ENCODE peak calls at places on chromosomes 1 and 21, in six cellular contexts. G is naive B cell; P is stimulated activated CD4-positive, alpha-beta T cell treated with anti-CD3 and anti-CD28 coated beads, Interleukin-4, amount 100 ng/mL, for 4 hours; V is astrocyte of the cerebellum; Y is brain pericyte; K is left cardiac atrium. C is an unnamed sample.

GRCh38 chr1:161727343-161727924 is 6.1 kb downstream of the FCRLB start:
- DNase-seq in G (no peak), P (peak; percentile 12), V (peak; percentile 85), Y (no peak), K (no peak), C (no peak)

GRCh38 chr1:184387069-184387870 is 441 bp downstream of the C1orf21 start:
- DNase-seq in G (peak; percentile 7), P (peak; percentile 3), V (no peak), Y (no peak), K (peak; percentile 43), C (peak; percentile 69)

GRCh38 chr1:29050141-29050540 is 73.6 kb downstream of the TMEM200B start:
- DNase-seq in G (no peak), P (no peak), V (no peak), Y (no peak), K (no peak), C (no peak)

GRCh38 chr1:172143384-172144025 is 277.0 kb upstream of the C1orf105 start:
- DNase-seq in G (no peak), P (no peak), V (peak; percentile 86), Y (peak; percentile 25), K (no peak), C (no peak)

GRCh38 chr1:27137544-27138075 is 17.3 kb downstream of the SLC9A1 start:
- DNase-seq in G (no peak), P (no peak), V (no peak), Y (no peak), K (peak; percentile 49), C (peak; percentile 65)

GRCh38 chr1:246592695-246593094 is 26.4 kb downstream of the CNST start:
- DNase-seq in G (no peak), P (no peak), V (peak; percentile 97), Y (peak; percentile 52), K (no peak), C (no peak)

GRCh38 chr1:201020647-201021332 is 2.7 kb downstream of the KIF21B start:
- DNase-seq in G (no peak), P (no peak), V (no peak), Y (no peak), K (no peak), C (peak; percentile 47)

GRCh38 chr1:246583448-246584185 is 17.4 kb downstream of the CNST start:
- DNase-seq in G (no peak), P (no peak), V (no peak), Y (peak; percentile 31), K (no peak), C (no peak)

GRCh38 chr1:101377436-101377835 is 140.6 kb downstream of the S1PR1 start:
- DNase-seq in G (no peak), P (no peak), V (no peak), Y (no peak), K (no peak), C (no peak)

GRCh38 chr1:222634180-222635013 is 16.5 kb downstream of the MIA3 start:
- DNase-seq in G (peak; percentile 75), P (peak; percentile 25), V (peak; percentile 95), Y (peak; percentile 56), K (no peak), C (no peak)

GRCh38 chr1:228177183-228177475 is 11.5 kb downstream of the IBA57 start:
- DNase-seq in G (no peak), P (no peak), V (no peak), Y (no peak), K (peak; percentile 17), C (no peak)

GRCh38 chr1:36420409-36420808 is 22.7 kb upstream of the LSM10 start:
- DNase-seq in G (no peak), P (no peak), V (no peak), Y (no peak), K (peak; percentile 44), C (no peak)

GRCh38 chr1:171403396-171403795 is 81.9 kb upstream of the PRRC2C start:
- DNase-seq in G (no peak), P (no peak), V (no peak), Y (no peak), K (no peak), C (no peak)

GRCh38 chr1:182845894-182846293 is 6.7 kb downstream of the DHX9 start:
- DNase-seq in G (no peak), P (no peak), V (no peak), Y (no peak), K (no peak), C (no peak)

GRCh38 chr1:66374561-66375111 is 159.3 kb upstream of the SGIP1 start:
- DNase-seq in G (peak; percentile 87), P (no peak), V (peak; percentile 59), Y (no peak), K (no peak), C (no peak)

GRCh38 chr1:51519048-51519856 is at the start of gene EPS15:
- DNase-seq in G (peak; percentile 81), P (peak; percentile 92), V (peak; percentile 48), Y (peak; percentile 36), K (peak; percentile 88), C (peak; percentile 95)

GRCh38 chr1:57590978-57591377 is 167.1 kb upstream of the DAB1 start:
- DNase-seq in G (no peak), P (no peak), V (no peak), Y (no peak), K (no peak), C (no peak)

GRCh38 chr1:201771466-201771865 is 57.5 kb upstream of the IPO9 start:
- DNase-seq in G (no peak), P (no peak), V (no peak), Y (no peak), K (no peak), C (no peak)

GRCh38 chr1:171913385-171913784 is 72.1 kb downstream of the DNM3 start:
- DNase-seq in G (no peak), P (no peak), V (peak; percentile 22), Y (no peak), K (no peak), C (no peak)

GRCh38 chr21:32492376-32492775 is 79.9 kb downstream of the EVA1C start:
- DNase-seq in G (no peak), P (no peak), V (no peak), Y (no peak), K (no peak), C (no peak)

C was measured in mucosa of descending colon.